ENCODE peak calls at places on chromosomes 11 and 22, in seven cellular contexts. U is stimulated activated CD4-positive, alpha-beta T cell treated with anti-CD3 and anti-CD28 coated beads, Interleukin-4, amount 100 ng/mL, for 4 hours; R is stomach; G is PC-3; C is iPS-NIHi11; N is H9; E is activated T-helper 1 cell treated with anti-CD3 and anti-CD28 coated beads, Interleukin-2, amount 50 U/mL, for 16 hours. W is an unnamed sample.
A peak's percentile ranks its signal among the peaks of the same experiment; 100 is the strongest.

GRCh38 chr22:19864538-19865106 is 9.9 kb upstream of the GNB1L start:
- DNase-seq in N (no peak), R (no peak), E (no peak), C (no peak), U (no peak), G (no peak), W (no peak)

GRCh38 chr11:134235399-134235798 is 10.9 kb downstream of the VPS26B start:
- DNase-seq in G (no peak), R (no peak), U (no peak), E (no peak), C (no peak), N (no peak), W (no peak)

GRCh38 chr11:117953029-117953671 is 23.9 kb upstream of the TMPRSS13 start:
- DNase-seq in E (no peak), C (no peak), R (no peak), U (peak; percentile 28), G (no peak), N (no peak), W (no peak)

GRCh38 chr22:17120711-17121234 is 387 bp downstream of the TMEM121B start:
- DNase-seq in E (no peak), N (no peak), U (peak; percentile 49), G (no peak), C (no peak), R (no peak), W (peak; percentile 17)

GRCh38 chr11:111922803-111923202 is 4.1 kb downstream of the C11orf52 start:
- DNase-seq in U (no peak), N (no peak), E (no peak), R (peak; percentile 49), G (peak; percentile 65), C (no peak), W (peak; percentile 62)

GRCh38 chr11:67320691-67321090 is 17.4 kb downstream of the SSH3 start:
- DNase-seq in N (no peak), C (no peak), U (no peak), G (no peak), E (no peak), R (no peak), W (no peak)

GRCh38 chr11:29507381-29507780 is 509.4 kb downstream of the KCNA4 start:
- DNase-seq in C (no peak), R (no peak), E (no peak), U (no peak), G (no peak), N (no peak), W (no peak)

GRCh38 chr22:36405671-36406070 is 17.9 kb upstream of the MYH9 start:
- DNase-seq in U (peak; percentile 35), G (peak; percentile 37), E (peak; percentile 21), C (no peak), R (peak; percentile 36), N (no peak), W (peak; percentile 46)

GRCh38 chr11:126113515-126113957 is 50.9 kb upstream of the CDON start:
- DNase-seq in R (peak; percentile 93), G (peak; percentile 98), C (peak; percentile 59), N (no peak), E (no peak), U (no peak), W (peak; percentile 70)

GRCh38 chr11:78377625-78378418 is 39.8 kb downstream of the GAB2 start:
- DNase-seq in U (no peak), N (no peak), R (no peak), G (no peak), C (no peak), E (no peak), W (no peak)

GRCh38 chr22:50338042-50338573 is 5.0 kb upstream of the PPP6R2 start:
- DNase-seq in E (no peak), N (no peak), R (no peak), U (no peak), G (no peak), C (no peak), W (no peak)

GRCh38 chr11:80960331-80961095 is 1519.7 kb upstream of the TENM4 start:
- DNase-seq in U (no peak), G (peak; percentile 61), E (no peak), N (no peak), R (no peak), C (no peak), W (no peak)

GRCh38 chr11:1888347-1888753 is 3.3 kb downstream of the PRR33 start:
- DNase-seq in U (no peak), E (no peak), G (no peak), C (peak; percentile 5), R (no peak), N (no peak), W (no peak)

GRCh38 chr11:60265373-60266214 is 14.9 kb upstream of the MS4A4A start:
- DNase-seq in C (peak; percentile 77), U (no peak), R (no peak), N (no peak), E (no peak), G (peak; percentile 85), W (peak; percentile 63)

GRCh38 chr11:78276311-78276710 is 87.6 kb downstream of the USP35 start:
- DNase-seq in R (no peak), C (no peak), N (no peak), U (no peak), E (no peak), G (no peak), W (no peak)

GRCh38 chr11:57513911-57514537 is 1.5 kb downstream of the SLC43A1 start:
- DNase-seq in C (peak; percentile 61), N (peak; percentile 57), E (no peak), U (peak; percentile 23), R (peak; percentile 69), G (peak; percentile 41), W (peak; percentile 45)

GRCh38 chr11:125315088-125315740 is 150.7 kb downstream of the PKNOX2 start:
- DNase-seq in N (no peak), E (no peak), G (no peak), R (peak; percentile 49), C (no peak), U (no peak), W (no peak)

GRCh38 chr11:60951909-60952741 is at the start of gene SLC15A3:
- DNase-seq in E (no peak), N (peak; percentile 65), R (peak; percentile 60), U (peak; percentile 36), G (no peak), C (peak; percentile 42), W (peak; percentile 55)

W was measured in ELR.